ENCODE peak calls at places on chromosomes 12 and 14, in nine cellular contexts. One of them, this sample, is unnamed.

GRCh38 chr14:23207146-23207540 is 23.7 kb upstream of the SLC7A8 start:
- DNase-seq in NCI-H187 treated with DMSO at 0.1 percent for 48 hours: no peak
- DNase-seq in ELR: no peak
- DNase-seq in CD8-positive, alpha-beta T cell: no peak
- DNase-seq in A549: no peak
- DNase-seq in Calu3: no peak
- DNase-seq in fibroblast of the conjunctiva: no peak
- DNase-seq in hippocampal formation: no peak
- DNase-seq in HCEC 1CT: no peak
- DNase-seq in this sample: no peak

GRCh38 chr14:93267149-93267711 is 60.2 kb downstream of the UBR7 start:
- DNase-seq in HCEC 1CT: no peak
- DNase-seq in hippocampal formation: no peak
- DNase-seq in A549: no peak
- DNase-seq in NCI-H187 treated with DMSO at 0.1 percent for 48 hours: no peak
- DNase-seq in ELR: no peak
- DNase-seq in CD8-positive, alpha-beta T cell: no peak
- DNase-seq in fibroblast of the conjunctiva: no peak
- DNase-seq in Calu3: no peak
- DNase-seq in this sample: no peak

GRCh38 chr12:132614861-132615578 is 3.6 kb upstream of the P2RX2 start:
- DNase-seq in Calu3: peak; percentile 93
- DNase-seq in NCI-H187 treated with DMSO at 0.1 percent for 48 hours: peak; percentile 65
- DNase-seq in ELR: peak; percentile 84
- DNase-seq in CD8-positive, alpha-beta T cell: peak; percentile 90
- DNase-seq in A549: peak; percentile 89
- DNase-seq in HCEC 1CT: peak; percentile 64
- DNase-seq in hippocampal formation: peak; percentile 70
- DNase-seq in fibroblast of the conjunctiva: peak; percentile 75
- DNase-seq in this sample: peak; percentile 54

GRCh38 chr12:67173258-67173657 is 95.9 kb upstream of the CAND1 start:
- DNase-seq in ELR: no peak
- DNase-seq in Calu3: no peak
- DNase-seq in hippocampal formation: no peak
- DNase-seq in NCI-H187 treated with DMSO at 0.1 percent for 48 hours: no peak
- DNase-seq in CD8-positive, alpha-beta T cell: no peak
- DNase-seq in fibroblast of the conjunctiva: no peak
- DNase-seq in HCEC 1CT: no peak
- DNase-seq in A549: no peak
- DNase-seq in this sample: no peak

GRCh38 chr12:6039894-6040601 is 84.4 kb downstream of the VWF start:
- DNase-seq in HCEC 1CT: peak; percentile 62
- DNase-seq in ELR: peak; percentile 79
- DNase-seq in CD8-positive, alpha-beta T cell: peak; percentile 60
- DNase-seq in Calu3: peak; percentile 65
- DNase-seq in fibroblast of the conjunctiva: peak; percentile 62
- DNase-seq in A549: peak; percentile 79
- DNase-seq in hippocampal formation: peak; percentile 72
- DNase-seq in NCI-H187 treated with DMSO at 0.1 percent for 48 hours: no peak
- DNase-seq in this sample: peak; percentile 34

GRCh38 chr12:77087427-77087826 is 22.1 kb upstream of the E2F7 start:
- DNase-seq in fibroblast of the conjunctiva: no peak
- DNase-seq in HCEC 1CT: no peak
- DNase-seq in CD8-positive, alpha-beta T cell: no peak
- DNase-seq in ELR: peak; percentile 49
- DNase-seq in A549: no peak
- DNase-seq in NCI-H187 treated with DMSO at 0.1 percent for 48 hours: no peak
- DNase-seq in hippocampal formation: no peak
- DNase-seq in Calu3: no peak
- DNase-seq in this sample: no peak

GRCh38 chr12:55250944-55251343 is 6.5 kb downstream of the OR6C74 start:
- DNase-seq in fibroblast of the conjunctiva: no peak
- DNase-seq in CD8-positive, alpha-beta T cell: no peak
- DNase-seq in NCI-H187 treated with DMSO at 0.1 percent for 48 hours: no peak
- DNase-seq in Calu3: no peak
- DNase-seq in HCEC 1CT: no peak
- DNase-seq in ELR: no peak
- DNase-seq in A549: no peak
- DNase-seq in hippocampal formation: no peak
- DNase-seq in this sample: no peak

GRCh38 chr12:51450816-51451215 is 26.2 kb downstream of the SLC4A8 start:
- DNase-seq in A549: no peak
- DNase-seq in NCI-H187 treated with DMSO at 0.1 percent for 48 hours: no peak
- DNase-seq in hippocampal formation: no peak
- DNase-seq in ELR: no peak
- DNase-seq in fibroblast of the conjunctiva: no peak
- DNase-seq in CD8-positive, alpha-beta T cell: no peak
- DNase-seq in Calu3: no peak
- DNase-seq in HCEC 1CT: no peak
- DNase-seq in this sample: no peak

GRCh38 chr12:22110176-22110575 is 64.2 kb downstream of the CMAS start:
- DNase-seq in NCI-H187 treated with DMSO at 0.1 percent for 48 hours: no peak
- DNase-seq in fibroblast of the conjunctiva: no peak
- DNase-seq in Calu3: no peak
- DNase-seq in HCEC 1CT: no peak
- DNase-seq in CD8-positive, alpha-beta T cell: no peak
- DNase-seq in A549: no peak
- DNase-seq in ELR: no peak
- DNase-seq in hippocampal formation: no peak
- DNase-seq in this sample: no peak

GRCh38 chr12:6745751-6746525 is 7.0 kb downstream of the MLF2 start:
- DNase-seq in A549: no peak
- DNase-seq in fibroblast of the conjunctiva: no peak
- DNase-seq in hippocampal formation: no peak
- DNase-seq in HCEC 1CT: no peak
- DNase-seq in CD8-positive, alpha-beta T cell: no peak
- DNase-seq in NCI-H187 treated with DMSO at 0.1 percent for 48 hours: no peak
- DNase-seq in ELR: peak; percentile 16
- DNase-seq in Calu3: no peak
- DNase-seq in this sample: peak; percentile 81

GRCh38 chr12:16530268-16530865 is 75.6 kb downstream of the LMO3 start:
- DNase-seq in Calu3: no peak
- DNase-seq in A549: no peak
- DNase-seq in fibroblast of the conjunctiva: no peak
- DNase-seq in CD8-positive, alpha-beta T cell: no peak
- DNase-seq in NCI-H187 treated with DMSO at 0.1 percent for 48 hours: no peak
- DNase-seq in HCEC 1CT: no peak
- DNase-seq in hippocampal formation: no peak
- DNase-seq in ELR: no peak
- DNase-seq in this sample: no peak

GRCh38 chr12:1912580-1913376 is 5.7 kb downstream of the CACNA2D4 start:
- DNase-seq in A549: no peak
- DNase-seq in Calu3: no peak
- DNase-seq in ELR: peak; percentile 90
- DNase-seq in HCEC 1CT: peak; percentile 44
- DNase-seq in CD8-positive, alpha-beta T cell: peak; percentile 31
- DNase-seq in hippocampal formation: no peak
- DNase-seq in NCI-H187 treated with DMSO at 0.1 percent for 48 hours: no peak
- DNase-seq in fibroblast of the conjunctiva: no peak
- DNase-seq in this sample: no peak

GRCh38 chr14:50768693-50769092 is 62.3 kb downstream of the NIN start:
- DNase-seq in Calu3: no peak
- DNase-seq in A549: no peak
- DNase-seq in hippocampal formation: no peak
- DNase-seq in CD8-positive, alpha-beta T cell: no peak
- DNase-seq in NCI-H187 treated with DMSO at 0.1 percent for 48 hours: no peak
- DNase-seq in ELR: peak; percentile 73
- DNase-seq in fibroblast of the conjunctiva: no peak
- DNase-seq in HCEC 1CT: peak; percentile 73
- DNase-seq in this sample: no peak

GRCh38 chr14:38342803-38343202 is 86.9 kb upstream of the CLEC14A start:
- DNase-seq in Calu3: no peak
- DNase-seq in ELR: peak; percentile 98
- DNase-seq in HCEC 1CT: peak; percentile 94
- DNase-seq in hippocampal formation: no peak
- DNase-seq in CD8-positive, alpha-beta T cell: no peak
- DNase-seq in A549: no peak
- DNase-seq in fibroblast of the conjunctiva: no peak
- DNase-seq in NCI-H187 treated with DMSO at 0.1 percent for 48 hours: no peak
- DNase-seq in this sample: no peak

GRCh38 chr12:65496617-65497016 is 218.1 kb downstream of the MSRB3 start:
- DNase-seq in Calu3: no peak
- DNase-seq in ELR: no peak
- DNase-seq in A549: no peak
- DNase-seq in NCI-H187 treated with DMSO at 0.1 percent for 48 hours: no peak
- DNase-seq in CD8-positive, alpha-beta T cell: no peak
- DNase-seq in HCEC 1CT: peak; percentile 56
- DNase-seq in fibroblast of the conjunctiva: no peak
- DNase-seq in hippocampal formation: no peak
- DNase-seq in this sample: no peak

GRCh38 chr12:24608637-24609285 is 340.1 kb downstream of the BCAT1 start:
- DNase-seq in fibroblast of the conjunctiva: no peak
- DNase-seq in CD8-positive, alpha-beta T cell: no peak
- DNase-seq in HCEC 1CT: peak; percentile 3
- DNase-seq in Calu3: no peak
- DNase-seq in NCI-H187 treated with DMSO at 0.1 percent for 48 hours: no peak
- DNase-seq in A549: no peak
- DNase-seq in ELR: no peak
- DNase-seq in hippocampal formation: no peak
- DNase-seq in this sample: no peak

GRCh38 chr12:4894019-4894418 is 15.7 kb upstream of the KCNA1 start:
- DNase-seq in ELR: no peak
- DNase-seq in Calu3: no peak
- DNase-seq in hippocampal formation: no peak
- DNase-seq in NCI-H187 treated with DMSO at 0.1 percent for 48 hours: no peak
- DNase-seq in HCEC 1CT: no peak
- DNase-seq in fibroblast of the conjunctiva: no peak
- DNase-seq in A549: no peak
- DNase-seq in CD8-positive, alpha-beta T cell: no peak
- DNase-seq in this sample: no peak

GRCh38 chr12:45216983-45217485 is 1.1 kb downstream of the ANO6 start:
- DNase-seq in CD8-positive, alpha-beta T cell: no peak
- DNase-seq in Calu3: no peak
- DNase-seq in HCEC 1CT: no peak
- DNase-seq in NCI-H187 treated with DMSO at 0.1 percent for 48 hours: no peak
- DNase-seq in ELR: no peak
- DNase-seq in fibroblast of the conjunctiva: no peak
- DNase-seq in A549: no peak
- DNase-seq in hippocampal formation: no peak
- DNase-seq in this sample: no peak

GRCh38 chr12:101021911-101022388 is 188.1 kb downstream of the SLC5A8 start:
- DNase-seq in Calu3: no peak
- DNase-seq in hippocampal formation: peak; percentile 56
- DNase-seq in ELR: peak; percentile 93
- DNase-seq in NCI-H187 treated with DMSO at 0.1 percent for 48 hours: no peak
- DNase-seq in fibroblast of the conjunctiva: peak; percentile 21
- DNase-seq in CD8-positive, alpha-beta T cell: no peak
- DNase-seq in HCEC 1CT: peak; percentile 97
- DNase-seq in A549: peak; percentile 35
- DNase-seq in this sample: no peak

GRCh38 chr14:30882431-30882830 is 8.1 kb downstream of the COCH start:
- DNase-seq in hippocampal formation: no peak
- DNase-seq in HCEC 1CT: peak; percentile 68
- DNase-seq in fibroblast of the conjunctiva: no peak
- DNase-seq in Calu3: no peak
- DNase-seq in ELR: no peak
- DNase-seq in CD8-positive, alpha-beta T cell: no peak
- DNase-seq in NCI-H187 treated with DMSO at 0.1 percent for 48 hours: no peak
- DNase-seq in A549: no peak
- DNase-seq in this sample: no peak

GRCh38 chr12:11927311-11927935 is 143.3 kb upstream of the BCL2L14 start:
- DNase-seq in hippocampal formation: no peak
- DNase-seq in CD8-positive, alpha-beta T cell: no peak
- DNase-seq in NCI-H187 treated with DMSO at 0.1 percent for 48 hours: no peak
- DNase-seq in A549: no peak
- DNase-seq in ELR: no peak
- DNase-seq in fibroblast of the conjunctiva: no peak
- DNase-seq in Calu3: no peak
- DNase-seq in HCEC 1CT: no peak
- DNase-seq in this sample: no peak

GRCh38 chr12:52579468-52580450 is 6.1 kb upstream of the KRT74 start:
- DNase-seq in NCI-H187 treated with DMSO at 0.1 percent for 48 hours: no peak
- DNase-seq in fibroblast of the conjunctiva: no peak
- DNase-seq in A549: no peak
- DNase-seq in Calu3: no peak
- DNase-seq in hippocampal formation: no peak
- DNase-seq in CD8-positive, alpha-beta T cell: no peak
- DNase-seq in HCEC 1CT: no peak
- DNase-seq in ELR: no peak
- DNase-seq in this sample: no peak

GRCh38 chr12:95473440-95473946 is 459 bp upstream of the METAP2 start:
- DNase-seq in fibroblast of the conjunctiva: peak; percentile 4
- DNase-seq in ELR: peak; percentile 63
- DNase-seq in HCEC 1CT: peak; percentile 35
- DNase-seq in CD8-positive, alpha-beta T cell: peak; percentile 63
- DNase-seq in NCI-H187 treated with DMSO at 0.1 percent for 48 hours: no peak
- DNase-seq in Calu3: peak; percentile 49
- DNase-seq in hippocampal formation: peak; percentile 63
- DNase-seq in A549: peak; percentile 54
- DNase-seq in this sample: no peak

GRCh38 chr14:54776361-54777001 is 126.1 kb downstream of the GCH1 start:
- DNase-seq in CD8-positive, alpha-beta T cell: peak; percentile 55
- DNase-seq in fibroblast of the conjunctiva: no peak
- DNase-seq in HCEC 1CT: peak; percentile 67
- DNase-seq in ELR: peak; percentile 86
- DNase-seq in hippocampal formation: no peak
- DNase-seq in NCI-H187 treated with DMSO at 0.1 percent for 48 hours: no peak
- DNase-seq in A549: no peak
- DNase-seq in Calu3: peak; percentile 55
- DNase-seq in this sample: peak; percentile 71

GRCh38 chr12:25207883-25208282 is 12.8 kb downstream of the ETFRF1 start:
- DNase-seq in NCI-H187 treated with DMSO at 0.1 percent for 48 hours: no peak
- DNase-seq in hippocampal formation: no peak
- DNase-seq in A549: no peak
- DNase-seq in Calu3: no peak
- DNase-seq in fibroblast of the conjunctiva: no peak
- DNase-seq in CD8-positive, alpha-beta T cell: no peak
- DNase-seq in HCEC 1CT: no peak
- DNase-seq in ELR: no peak
- DNase-seq in this sample: no peak

GRCh38 chr12:81257952-81258551 is 180.2 kb downstream of the ACSS3 start:
- DNase-seq in NCI-H187 treated with DMSO at 0.1 percent for 48 hours: no peak
- DNase-seq in ELR: peak; percentile 44
- DNase-seq in fibroblast of the conjunctiva: peak; percentile 38
- DNase-seq in Calu3: peak; percentile 30
- DNase-seq in hippocampal formation: peak; percentile 81
- DNase-seq in HCEC 1CT: peak; percentile 53
- DNase-seq in A549: peak; percentile 51
- DNase-seq in CD8-positive, alpha-beta T cell: no peak
- DNase-seq in this sample: no peak

GRCh38 chr14:105281354-105282097 is 19.3 kb downstream of the BRF1 start:
- DNase-seq in Calu3: no peak
- DNase-seq in hippocampal formation: peak; percentile 82
- DNase-seq in ELR: peak; percentile 82
- DNase-seq in fibroblast of the conjunctiva: peak; percentile 53
- DNase-seq in A549: peak; percentile 76
- DNase-seq in CD8-positive, alpha-beta T cell: no peak
- DNase-seq in NCI-H187 treated with DMSO at 0.1 percent for 48 hours: no peak
- DNase-seq in HCEC 1CT: peak; percentile 57
- DNase-seq in this sample: no peak